ENCODE peak calls at places on chromosome 11, in six cellular contexts. U is A549, W is psoas muscle, E is G401, J is GM23338, R is LHCN-M2. P is an unnamed sample.
A peak's percentile ranks its signal among the peaks of the same experiment; 100 is the strongest.

GRCh38 chr11:2142762-2143202 is 3.6 kb upstream of the IGF2 start:
- DNase-seq in E (no peak), R (peak; percentile 61), U (no peak), J (no peak), W (no peak), P (no peak)

GRCh38 chr11:18061351-18061750 is 15.3 kb upstream of the TPH1 start:
- DNase-seq in W (no peak), R (no peak), U (no peak), E (no peak), J (no peak), P (no peak)

GRCh38 chr11:70466154-70466553 is 67.8 kb downstream of the CTTN start:
- DNase-seq in U (peak; percentile 27), E (no peak), W (no peak), R (no peak), J (no peak), P (peak; percentile 36)

GRCh38 chr11:90468923-90469322 is 246.1 kb upstream of the CHORDC1 start:
- DNase-seq in R (no peak), U (peak; percentile 2), J (no peak), W (no peak), E (no peak), P (no peak)

GRCh38 chr11:65439331-65440181 is 17.0 kb downstream of the NEAT1 start:
- DNase-seq in W (peak; percentile 58), U (peak; percentile 33), J (no peak), E (peak; percentile 6), R (peak; percentile 39), P (no peak)

GRCh38 chr11:5304046-5304445 is 2.3 kb upstream of the OR51B4 start:
- DNase-seq in E (no peak), U (no peak), J (no peak), R (no peak), W (no peak), P (no peak)

GRCh38 chr11:126046796-126047195 is 15.9 kb downstream of the CDON start:
- DNase-seq in E (no peak), J (no peak), U (no peak), W (no peak), R (no peak), P (no peak)

GRCh38 chr11:1301220-1302000 is 8.0 kb downstream of the TOLLIP start:
- DNase-seq in E (no peak), U (no peak), W (no peak), R (no peak), J (no peak), P (peak; percentile 1)

GRCh38 chr11:116835791-116836647 is 1.4 kb downstream of the APOA1 start:
- DNase-seq in E (peak; percentile 88), W (peak; percentile 94), U (peak; percentile 89), R (peak; percentile 81), J (peak; percentile 95), P (peak; percentile 95)

GRCh38 chr11:87215236-87215635 is 177.5 kb downstream of the TMEM135 start:
- DNase-seq in J (no peak), R (peak; percentile 47), E (no peak), W (no peak), U (no peak), P (no peak)

GRCh38 chr11:129260750-129261149 is 68.6 kb upstream of the ARHGAP32 start:
- DNase-seq in R (no peak), J (no peak), E (no peak), W (no peak), U (no peak), P (no peak)

GRCh38 chr11:113048820-113049555 is 87.8 kb downstream of the NCAM1 start:
- DNase-seq in W (no peak), E (no peak), J (no peak), R (peak; percentile 63), U (no peak), P (no peak)